ENCODE peak calls at places on chromosome 1, in six cellular contexts. J is heart right ventricle, U is breast epithelium, X is colonic mucosa, F is cardiac muscle cell, L is suprapubic skin. H is an unnamed sample. For H3K4me1, the result is how much of the 10 kb centered on the place peaks cover.

GRCh38 chr1:172699111-172699510 is 40.2 kb downstream of the FASLG start:
- DNase-seq in F (peak), L (no peak), U (no peak), J (no peak), X (peak), H (peak)

GRCh38 chr1:225933072-225933471 is 7.9 kb downstream of the LEFTY2 start:
- DNase-seq in F (peak), U (no peak), X (no peak), L (no peak), J (no peak), H (no peak)

GRCh38 chr1:47031059-47031458 is 7.6 kb downstream of the CYP4X1 start:
- DNase-seq in J (no peak), U (no peak), F (peak), L (no peak), X (peak), H (no peak)

GRCh38 chr1:114620419-114620818 is 39.0 kb upstream of the BCAS2 start:
- DNase-seq in U (no peak), L (no peak), F (no peak), J (no peak), X (no peak), H (no peak)

GRCh38 chr1:68141079-68141800 is 90.8 kb upstream of the DIRAS3 start:
- DNase-seq in F (peak), X (no peak), J (no peak), L (no peak), U (no peak), H (no peak)

GRCh38 chr1:62385923-62386322 is 50.9 kb upstream of the USP1 start:
- DNase-seq in X (no peak), L (no peak), J (no peak), F (no peak), U (no peak), H (no peak)

GRCh38 chr1:218810336-218810735 is 363.3 kb upstream of the LYPLAL1 start:
- DNase-seq in X (no peak), L (no peak), F (peak), J (no peak), U (no peak), H (no peak)

GRCh38 chr1:61486783-61487505 is 238.0 kb downstream of the TM2D1 start:
- DNase-seq in F (no peak), U (no peak), L (no peak), J (no peak), X (no peak), H (no peak)

GRCh38 chr1:10471411-10472219 is 714 bp downstream of the DFFA start:
- DNase-seq in U (no peak), J (no peak), L (no peak), X (no peak), F (peak), H (no peak)

GRCh38 chr1:22893292-22893691 is 79.4 kb downstream of the LACTBL1 start:
- DNase-seq in J (no peak), X (no peak), L (no peak), U (no peak), F (no peak), H (no peak)

GRCh38 chr1:26037904-26038303 is 8.0 kb downstream of the SLC30A2 start:
- DNase-seq in F (no peak), J (no peak), X (no peak), U (no peak), L (no peak), H (no peak)
- H3K4me1 ChIP-seq in F (under half), J (under half), X (under half), U (under half), L (under half), H (under half)

GRCh38 chr1:109187127-109187526 is 26.6 kb upstream of the SARS1 start:
- DNase-seq in X (no peak), U (no peak), F (no peak), L (no peak), J (no peak), H (no peak)

GRCh38 chr1:109184657-109185056 is 29.1 kb upstream of the SARS1 start:
- DNase-seq in U (no peak), X (no peak), J (no peak), F (no peak), L (no peak), H (no peak)

GRCh38 chr1:109186704-109187071 is 27.0 kb upstream of the SARS1 start:
- DNase-seq in U (no peak), J (peak), X (peak), L (no peak), F (no peak), H (no peak)

GRCh38 chr1:109185990-109186703 is 27.6 kb upstream of the SARS1 start:
- DNase-seq in U (no peak), J (no peak), F (no peak), X (no peak), L (no peak), H (no peak)

GRCh38 chr1:109185357-109185756 is 28.4 kb upstream of the SARS1 start:
- DNase-seq in F (no peak), J (no peak), X (no peak), L (no peak), U (peak), H (no peak)
- H3K4me3 ChIP-seq in F (no peak), J (no peak), X (no peak), L (no peak), U (no peak), H (no peak)

GRCh38 chr1:94856868-94857267 is 36.7 kb downstream of the SLC44A3 start:
- DNase-seq in F (no peak), J (no peak), L (no peak), U (no peak), X (no peak), H (no peak)

GRCh38 chr1:94854458-94855306 is 34.5 kb downstream of the SLC44A3 start:
- DNase-seq in L (peak), J (peak), F (peak), U (peak), X (peak), H (peak)

GRCh38 chr1:94855307-94855700 is 35.1 kb downstream of the SLC44A3 start:
- DNase-seq in X (peak), L (no peak), U (no peak), J (no peak), F (no peak), H (no peak)

GRCh38 chr1:94858276-94858675 is 38.1 kb downstream of the SLC44A3 start:
- DNase-seq in J (no peak), X (no peak), L (no peak), F (no peak), U (no peak), H (no peak)

GRCh38 chr1:94856004-94856403 is 35.8 kb downstream of the SLC44A3 start:
- DNase-seq in L (no peak), U (no peak), X (peak), J (no peak), F (no peak), H (no peak)
- H3K27ac ChIP-seq in L (no peak), U (peak), X (peak), J (no peak), F (no peak), H (no peak)

GRCh38 chr1:87805661-87806376 is 477.1 kb downstream of the LMO4 start:
- DNase-seq in X (no peak), U (no peak), J (no peak), F (peak), L (no peak), H (no peak)
- H3K4me1 ChIP-seq in X (under half), U (under half), J (under half), F (under half), L (under half), H (under half)

DNA sequence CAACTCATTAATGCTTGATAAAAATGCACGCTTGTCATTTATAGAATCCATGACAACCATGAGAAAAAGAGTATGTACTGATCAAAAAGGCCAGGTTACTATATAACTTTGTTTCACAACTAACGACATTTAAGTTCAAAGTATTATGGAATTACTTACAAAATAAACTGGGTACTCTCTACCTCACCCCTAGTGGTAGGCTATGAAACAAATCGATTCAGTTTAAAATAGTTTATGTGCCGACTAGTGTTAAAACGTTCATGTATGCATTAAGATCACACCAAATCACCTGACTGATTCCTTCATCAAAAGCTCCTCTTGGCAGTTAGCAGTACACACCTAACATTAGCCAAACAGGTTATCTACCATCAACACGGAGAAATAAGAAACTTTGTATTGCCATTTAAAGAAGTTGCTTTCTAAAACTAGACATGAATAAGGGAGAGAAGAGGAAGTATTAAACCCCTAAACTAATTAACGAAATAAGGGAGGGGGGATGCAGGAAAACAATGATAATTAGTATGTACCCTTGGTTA is 137.1 kb downstream of the AKT3 start:
- DNase-seq in F (peak), X (no peak), J (no peak), L (no peak), U (no peak), H (no peak)
- H3K4me3 ChIP-seq in F (no peak), X (no peak), J (no peak), L (peak), U (no peak), H (no peak)

GRCh38 chr1:156510709-156511108 is 10.1 kb upstream of the MEF2D start:
- DNase-seq in U (peak), L (peak), F (peak), J (peak), X (peak), H (no peak)
- H3K27ac ChIP-seq in U (peak), L (peak), F (no peak), J (peak), X (no peak), H (no peak)

DNA sequence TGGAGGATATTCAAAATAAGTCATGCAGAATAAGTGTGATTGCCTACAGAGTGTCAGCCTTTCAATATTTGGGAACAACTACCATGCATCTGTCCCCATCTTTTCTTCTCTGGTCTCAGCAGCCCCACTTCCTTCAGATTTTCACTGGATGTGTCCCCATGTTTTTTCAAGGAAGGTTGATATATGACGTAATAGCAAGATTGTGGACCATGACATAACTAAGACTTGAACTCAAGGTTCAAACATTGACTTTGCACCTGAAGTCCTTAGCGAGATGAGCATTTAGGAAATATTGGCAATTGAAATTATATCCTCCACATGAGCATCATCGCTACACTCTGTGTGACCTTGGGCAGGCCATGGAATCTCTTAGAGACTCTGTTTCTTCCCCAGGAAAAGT is 5.8 kb downstream of the NAV1 start:
- DNase-seq in F (no peak), U (no peak), L (no peak), X (no peak), J (no peak), H (no peak)
- H3K4me1 ChIP-seq in F (under half), U (under half), L (under half), X (under half), J (under half), H (under half)

DNA sequence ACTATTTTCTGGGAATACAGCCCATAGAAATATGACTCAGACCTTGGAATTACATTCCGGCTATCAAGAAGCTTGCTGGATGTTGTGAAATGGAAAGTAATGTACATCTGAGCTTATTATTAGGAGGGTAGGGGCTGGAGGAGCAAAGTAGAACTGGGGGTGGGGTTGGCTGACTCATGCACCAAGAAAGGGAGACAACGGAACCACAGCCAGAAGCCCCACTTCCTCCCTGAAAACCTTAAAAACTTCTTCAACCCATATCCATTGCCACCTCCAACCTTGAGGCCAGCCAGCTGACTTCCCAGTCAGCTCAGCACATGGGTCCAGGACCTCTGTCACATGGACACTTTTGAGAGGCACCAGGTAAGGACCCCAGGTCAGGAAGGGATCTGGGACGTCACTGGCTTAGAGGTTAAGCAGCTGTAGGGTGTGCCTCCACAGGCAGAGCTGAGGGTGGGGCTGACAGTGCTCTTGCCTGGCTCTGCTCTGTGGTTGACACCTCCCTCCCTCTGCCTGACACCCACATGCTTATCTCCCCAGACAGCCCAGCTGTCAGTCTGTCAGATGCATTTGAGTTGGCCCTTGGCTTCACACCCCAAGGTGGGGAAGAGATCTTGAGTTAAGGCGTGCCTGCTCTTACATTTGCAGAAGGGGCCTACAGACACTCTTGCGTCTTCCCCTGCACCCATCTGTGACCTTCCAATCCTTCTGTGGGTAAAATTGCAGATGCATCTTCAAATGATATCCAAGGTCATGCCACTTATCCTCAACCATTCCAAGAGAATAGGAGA is 5.7 kb upstream of the ZNF683 start:
- DNase-seq in F (peak), U (no peak), L (no peak), X (peak), J (no peak), H (peak)
- H3K4me3 ChIP-seq in F (no peak), U (no peak), L (no peak), X (no peak), J (no peak), H (peak)

H was measured in naive thymus-derived CD4-positive, alpha-beta T cell.